ENCODE peak calls at places on chromosomes 7 and 10, in seven cellular contexts. O, M, C, L, N, S and I are unnamed samples.

GRCh38 chr7:123580406-123581161 is 21.0 kb upstream of the ASB15 start:
- DNase-seq in O (peak; percentile 75), C (no peak), M (peak; percentile 3), L (peak; percentile 6), N (peak; percentile 23), S (no peak), I (no peak)

GRCh38 chr10:73183882-73184281 is 16.0 kb downstream of the FAM149B1 start:
- DNase-seq in L (no peak), S (no peak), O (no peak), N (no peak), C (peak; percentile 44), M (no peak), I (no peak)

GRCh38 chr7:69790915-69791473 is 192.7 kb downstream of the AUTS2 start:
- DNase-seq in N (no peak), O (no peak), C (no peak), M (no peak), L (no peak), S (no peak), I (no peak)

GRCh38 chr10:76430330-76430729 is 998.9 kb downstream of the LRMDA start:
- DNase-seq in O (no peak), L (no peak), N (no peak), M (no peak), S (no peak), C (no peak), I (no peak)

GRCh38 chr10:22980822-22981221 is 53.0 kb downstream of the ARMC3 start:
- DNase-seq in O (no peak), M (no peak), L (no peak), S (no peak), N (no peak), C (no peak), I (no peak)

GRCh38 chr7:94015538-94015937 is 11.4 kb upstream of the BET1 start:
- DNase-seq in S (no peak), O (no peak), L (no peak), N (no peak), C (no peak), M (no peak), I (no peak)

GRCh38 chr7:142669074-142669654 is 80.1 kb upstream of the PRSS1 start:
- DNase-seq in C (no peak), N (no peak), L (no peak), S (no peak), M (peak; percentile 16), O (peak; percentile 54), I (no peak)

GRCh38 chr10:102230264-102230860 is 4.3 kb downstream of the ELOVL3 start:
- DNase-seq in C (no peak), S (no peak), N (no peak), M (peak; percentile 26), O (peak; percentile 89), L (peak; percentile 31), I (peak; percentile 26)

GRCh38 chr10:11539191-11539868 is 72.1 kb downstream of the USP6NL start:
- DNase-seq in N (no peak), S (no peak), C (no peak), L (no peak), M (peak; percentile 17), O (peak; percentile 23), I (no peak)

GRCh38 chr7:381211-382117 is 91.5 kb downstream of the FOXL3 start:
- DNase-seq in O (no peak), N (no peak), L (no peak), S (no peak), C (no peak), M (peak; percentile 20), I (no peak)

GRCh38 chr10:359762-360161 is 224.5 kb downstream of the ZMYND11 start:
- DNase-seq in C (no peak), M (no peak), L (no peak), N (no peak), S (no peak), O (no peak), I (no peak)

GRCh38 chr7:35725280-35725680 is 30.3 kb upstream of the HERPUD2 start:
- DNase-seq in L (no peak), M (peak; percentile 66), O (no peak), N (no peak), S (no peak), C (no peak), I (no peak)

GRCh38 chr10:87177-88080 is 38.3 kb upstream of the TUBB8 start:
- DNase-seq in N (no peak), O (no peak), S (no peak), M (no peak), C (no peak), L (no peak), I (no peak)